ENCODE peak calls at places on chromosome 22, in five cellular contexts. C is psoas muscle; W is cardiac muscle cell; T is activated B cell treated with CpG ODN at 0.5 μM for 24 hours; L is CD8-positive, alpha-beta T cell. Y is an unnamed sample.
A peak's percentile ranks its signal among the peaks of the same experiment; 100 is the strongest.

GRCh38 chr22:49152930-49153770 is 674.5 kb downstream of the BRD1 start:
- DNase-seq in C (no peak), W (no peak), T (no peak), L (no peak), Y (no peak)

GRCh38 chr22:25334091-25334490 is 114.7 kb downstream of the CRYBB2 start:
- DNase-seq in C (peak; percentile 62), W (peak; percentile 79), T (peak; percentile 39), L (peak; percentile 27), Y (no peak)

GRCh38 chr22:24951942-24952836 is at the start of gene KIAA1671:
- DNase-seq in C (peak; percentile 89), W (peak; percentile 95), T (peak; percentile 73), L (peak; percentile 86), Y (peak; percentile 96)

GRCh38 chr22:41963453-41964105 is 5.7 kb upstream of the SEPTIN3 start:
- DNase-seq in C (no peak), W (no peak), T (no peak), L (no peak), Y (no peak)

GRCh38 chr22:29048822-29049654 is 12.6 kb downstream of the C22orf31 start:
- DNase-seq in C (no peak), W (no peak), T (no peak), L (no peak), Y (no peak)

GRCh38 chr22:50346415-50346945 is 3.4 kb downstream of the PPP6R2 start:
- DNase-seq in C (no peak), W (no peak), T (no peak), L (no peak), Y (no peak)

GRCh38 chr22:42366815-42367581 is 65.2 kb downstream of the NFAM1 start:
- DNase-seq in C (no peak), W (no peak), T (no peak), L (no peak), Y (no peak)

GRCh38 chr22:28799125-28799833 is 1.1 kb downstream of the XBP1 start:
- DNase-seq in C (peak; percentile 80), W (no peak), T (no peak), L (no peak), Y (no peak)

GRCh38 chr22:31099841-31100761 is 7.3 kb downstream of the SELENOM start:
- DNase-seq in C (no peak), W (no peak), T (no peak), L (no peak), Y (no peak)

GRCh38 chr22:26471522-26471921 is 12.1 kb downstream of the HPS4 start:
- DNase-seq in C (peak; percentile 66), W (no peak), T (no peak), L (no peak), Y (no peak)

GRCh38 chr22:24807284-24807950 is 1.4 kb downstream of the SGSM1 start:
- DNase-seq in C (no peak), W (peak; percentile 19), T (no peak), L (no peak), Y (no peak)

GRCh38 chr22:25027959-25028840 is 75.7 kb downstream of the KIAA1671 start:
- DNase-seq in C (peak; percentile 58), W (peak; percentile 65), T (no peak), L (no peak), Y (peak; percentile 45)

DNA sequence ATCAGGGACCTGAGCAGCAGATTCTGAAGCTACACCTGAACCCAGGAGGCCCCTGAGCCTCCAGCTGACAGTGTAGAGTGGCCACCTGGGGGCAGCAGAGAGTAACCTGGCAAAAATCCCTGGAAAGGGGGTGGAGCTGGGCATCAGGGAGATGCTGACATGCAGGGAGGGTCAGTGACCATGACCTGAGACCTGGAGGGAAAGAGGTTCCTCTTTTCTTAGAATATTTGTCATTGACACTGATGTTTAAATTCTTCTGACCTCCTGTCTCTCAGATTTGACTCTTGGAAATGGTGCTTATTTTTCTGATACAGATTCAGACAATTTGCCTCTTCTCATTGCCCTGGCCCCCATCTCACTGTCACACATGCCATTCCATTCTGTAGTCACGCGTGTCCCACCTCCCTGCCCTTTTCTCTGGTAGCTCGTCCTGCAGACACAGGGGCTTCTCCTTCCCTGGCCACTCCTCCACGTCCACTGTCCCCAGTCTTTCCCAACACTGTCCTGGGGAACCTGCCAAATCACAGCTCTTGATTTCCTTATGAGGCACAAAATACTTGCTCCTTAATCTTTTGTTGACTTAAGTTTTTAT is 117.2 kb upstream of the IGLL5 start:
- DNase-seq in C (no peak), W (no peak), T (no peak), L (peak; percentile 57), Y (no peak)
- TF ChIP-seq CTCF in C (peak; percentile 41), W (peak; percentile 80), T (peak; percentile 20), L (peak; percentile 74), Y (peak; percentile 56)

DNA sequence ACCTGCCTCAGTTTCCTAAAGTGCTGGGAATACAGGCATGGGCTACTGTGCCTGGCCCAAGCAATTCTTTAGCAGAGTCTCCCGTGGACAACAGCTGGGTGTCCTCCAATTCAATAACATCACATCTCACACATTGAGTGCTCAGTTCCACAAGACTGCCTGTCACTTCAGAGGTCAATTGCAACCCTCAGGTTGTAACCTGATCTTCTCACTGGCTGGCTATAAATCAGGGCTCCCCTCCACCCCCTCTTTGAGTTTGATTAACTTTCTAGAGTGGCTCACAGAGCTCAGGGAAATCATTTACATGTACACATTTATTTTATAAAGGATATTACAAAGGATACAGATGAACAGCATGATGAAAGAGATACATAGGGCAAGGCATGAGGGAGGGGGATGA is 68.1 kb downstream of the MCHR1 start:
- DNase-seq in C (no peak), W (no peak), T (no peak), L (no peak), Y (no peak)
- TF ChIP-seq CTCF in C (no peak), W (no peak), T (no peak), L (no peak), Y (no peak)

DNA sequence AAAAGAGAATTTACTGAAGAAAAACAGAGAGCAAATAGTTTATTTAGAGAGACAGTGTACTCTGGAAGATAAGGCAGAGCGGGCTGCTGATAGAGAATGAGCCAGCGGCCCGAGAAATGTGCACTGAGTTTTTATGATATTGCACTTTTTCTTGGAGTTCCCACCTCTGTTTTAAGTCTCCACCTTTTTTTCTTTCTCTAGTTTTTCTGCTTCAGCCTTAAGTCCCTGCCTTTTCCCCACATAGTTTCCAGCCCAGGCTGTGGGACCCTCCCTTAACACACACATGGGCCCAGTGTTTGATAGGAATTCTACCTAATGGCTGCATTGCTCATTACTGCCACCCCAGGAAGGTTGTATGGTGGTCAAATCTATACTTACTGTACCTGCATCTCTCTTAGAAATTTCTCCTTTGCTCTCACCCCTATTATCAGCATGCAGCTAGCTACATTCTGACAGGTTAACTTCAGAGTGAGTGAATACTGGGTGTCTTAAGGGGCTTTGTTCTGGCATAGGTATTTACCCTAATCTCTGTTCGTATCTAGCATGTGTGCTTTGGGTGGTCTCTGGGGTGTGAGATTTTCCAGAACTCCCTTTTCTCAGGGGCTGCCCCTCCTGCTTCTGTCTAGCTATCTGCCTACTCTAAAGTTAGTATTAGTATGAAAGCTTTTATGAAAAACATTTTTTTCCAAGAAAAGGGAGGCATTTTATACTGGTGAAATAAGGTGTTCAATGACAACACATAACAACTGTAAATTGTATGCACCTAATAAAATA is 127.3 kb upstream of the TOP3B start:
- DNase-seq in C (no peak), W (no peak), T (no peak), L (no peak), Y (no peak)
- TF ChIP-seq CTCF in C (no peak), W (peak; percentile 23), T (no peak), L (no peak), Y (no peak)

GRCh38 chr22:37781434-37782059 is 26.2 kb upstream of the GCAT start:
- DNase-seq in C (no peak), W (no peak), T (no peak), L (no peak), Y (no peak)
- TF ChIP-seq CTCF in C (no peak), W (peak; percentile 35), T (no peak), L (no peak), Y (no peak)

DNA sequence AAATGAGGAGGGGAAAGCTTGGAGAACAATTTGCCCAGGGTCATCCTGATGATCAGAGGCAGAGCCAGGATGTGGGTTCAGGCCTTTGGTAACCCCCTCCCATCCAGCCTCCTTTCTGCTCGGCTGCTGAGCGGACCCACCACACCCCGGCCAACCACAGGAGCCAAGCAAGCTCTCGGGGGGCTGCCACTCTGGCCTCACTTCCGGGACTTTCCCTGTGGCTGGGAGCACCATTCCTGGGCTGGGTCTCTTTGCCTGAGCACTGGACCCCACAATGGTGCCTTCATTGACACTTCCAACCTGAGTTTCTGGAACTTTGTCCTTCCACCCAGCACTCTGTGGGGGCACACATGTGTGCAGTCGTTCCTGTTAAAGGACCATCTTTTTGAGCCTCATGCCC is 9.8 kb downstream of the TOP3B start:
- DNase-seq in C (no peak), W (no peak), T (no peak), L (no peak), Y (no peak)
- TF ChIP-seq CTCF in C (no peak), W (no peak), T (no peak), L (no peak), Y (no peak)

DNA sequence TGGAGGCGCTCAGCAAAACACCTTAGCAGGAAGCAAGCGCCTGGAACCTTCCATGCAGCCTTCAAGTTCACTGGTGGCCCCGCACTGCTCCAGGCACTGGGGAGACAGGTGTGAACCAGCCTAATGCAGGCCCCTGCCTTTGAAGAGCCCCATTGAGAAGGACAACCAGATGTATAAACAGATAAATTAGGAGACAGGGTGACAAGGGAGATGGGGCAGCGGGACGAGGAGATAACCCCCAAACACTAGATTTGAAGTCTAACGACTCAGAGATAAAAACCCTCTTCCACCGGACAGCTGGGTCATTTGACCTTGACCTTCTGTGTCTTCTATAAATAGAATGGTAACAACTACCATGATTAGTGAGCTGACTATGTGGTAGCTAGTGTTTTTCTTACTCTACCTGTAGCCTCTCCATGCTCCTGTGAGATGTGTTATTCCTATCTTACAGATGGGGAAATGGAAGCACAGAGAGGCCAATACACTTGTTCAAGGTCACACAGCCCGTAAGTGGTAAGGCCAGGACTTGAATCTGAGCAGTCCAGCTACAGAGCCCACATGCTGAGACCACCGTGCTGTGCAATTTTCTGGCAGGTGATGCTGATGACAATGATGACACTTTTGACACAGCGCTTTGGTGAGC is 2.0 kb upstream of the PDGFB start:
- DNase-seq in C (no peak), W (peak; percentile 56), T (no peak), L (no peak), Y (no peak)
- TF ChIP-seq CTCF in C (no peak), W (no peak), T (no peak), L (no peak), Y (no peak)

GRCh38 chr22:46001046-46001425 is 24.1 kb upstream of the WNT7B start:
- DNase-seq in C (peak; percentile 44), W (no peak), T (no peak), L (no peak), Y (no peak)
- TF ChIP-seq CTCF in C (no peak), W (no peak), T (no peak), L (no peak), Y (no peak)

GRCh38 chr22:23156286-23156685 is 11.0 kb downstream of the RAB36 start:
- DNase-seq in C (no peak), W (no peak), T (no peak), L (no peak), Y (no peak)
- TF ChIP-seq CTCF in C (no peak), W (peak; percentile 3), T (no peak), L (no peak), Y (no peak)